ENCODE peak calls at places on chromosome 6, in four cellular contexts. L is T-helper 2 cell, S is type B pancreatic cell, I is WTC11. Z is an unnamed sample.

GRCh38 chr6:15322184-15322583 is 76.3 kb downstream of the JARID2 start:
- DNase-seq in S (no peak), L (no peak), I (no peak), Z (no peak)

GRCh38 chr6:142112451-142113061 is 20.2 kb upstream of the GJE1 start:
- DNase-seq in L (peak), I (peak), S (peak), Z (peak)

GRCh38 chr6:89745728-89746127 is 73.9 kb downstream of the MDN1 start:
- DNase-seq in L (no peak), I (no peak), S (no peak), Z (no peak)

GRCh38 chr6:130020106-130020851 is 1.9 kb downstream of the L3MBTL3 start:
- DNase-seq in L (peak), S (peak), I (no peak), Z (no peak)

GRCh38 chr6:145842693-145843546 is 28.3 kb upstream of the FBXO30 start:
- DNase-seq in L (no peak), I (no peak), S (no peak), Z (no peak)

GRCh38 chr6:36857325-36857724 is 17.3 kb downstream of the PPIL1 start:
- DNase-seq in I (no peak), L (no peak), S (no peak), Z (no peak)

GRCh38 chr6:52390361-52390727 is 28.4 kb downstream of the PAQR8 start:
- DNase-seq in S (no peak), L (peak), I (no peak), Z (peak)

GRCh38 chr6:40845588-40845987 is 193.4 kb downstream of the UNC5CL start:
- DNase-seq in L (peak), I (peak), S (no peak), Z (peak)

GRCh38 chr6:106275692-106276091 is 49.9 kb downstream of the ATG5 start:
- DNase-seq in S (no peak), L (peak), I (no peak), Z (no peak)

GRCh38 chr6:157551041-157551832 is 170.2 kb downstream of the ZDHHC14 start:
- DNase-seq in S (no peak), L (no peak), I (no peak), Z (no peak)

GRCh38 chr6:14542670-14543366 is 425.2 kb downstream of the CD83 start:
- DNase-seq in L (peak), S (no peak), I (no peak), Z (peak)

GRCh38 chr6:149032599-149033405 is 284.7 kb upstream of the TAB2 start:
- DNase-seq in I (no peak), S (no peak), L (peak), Z (no peak)

GRCh38 chr6:101761124-101761601 is 367.7 kb downstream of the GRIK2 start:
- DNase-seq in I (no peak), L (no peak), S (no peak), Z (no peak)

GRCh38 chr6:109096198-109096597 is 891 bp downstream of the CEP57L1 start:
- DNase-seq in I (no peak), S (no peak), L (no peak), Z (no peak)

GRCh38 chr6:159931112-159931511 is 37.8 kb upstream of the IGF2R start:
- DNase-seq in I (no peak), S (no peak), L (peak), Z (no peak)

GRCh38 chr6:15585936-15586335 is 76.9 kb downstream of the DTNBP1 start:
- DNase-seq in I (no peak), L (no peak), S (no peak), Z (no peak)

GRCh38 chr6:130617658-130618057 is 209.5 kb upstream of the SMLR1 start:
- DNase-seq in L (no peak), I (no peak), S (no peak), Z (no peak)

GRCh38 chr6:13470240-13471140 is 16.9 kb downstream of the GFOD1 start:
- DNase-seq in S (no peak), L (no peak), I (no peak), Z (no peak)

GRCh38 chr6:139334791-139335446 is 39.5 kb downstream of the CITED2 start:
- DNase-seq in L (no peak), S (no peak), I (no peak), Z (no peak)

GRCh38 chr6:82205793-82206425 is 41.6 kb downstream of the IBTK start:
- DNase-seq in L (no peak), I (no peak), S (no peak), Z (no peak)

GRCh38 chr6:168050225-168050796 is 28.7 kb downstream of the FRMD1 start:
- DNase-seq in I (no peak), S (no peak), L (no peak), Z (no peak)

GRCh38 chr6:89260832-89261231 is 43.7 kb upstream of the GABRR1 start:
- DNase-seq in S (peak), L (no peak), I (no peak), Z (peak)

GRCh38 chr6:117448011-117448410 is 22.3 kb upstream of the ROS1 start:
- DNase-seq in S (no peak), L (no peak), I (no peak), Z (no peak)

GRCh38 chr6:166924531-166924930 is 31.8 kb downstream of the RNASET2 start:
- DNase-seq in I (no peak), L (no peak), S (no peak), Z (no peak)

GRCh38 chr6:617485-618100 is 39.3 kb downstream of the HUS1B start:
- DNase-seq in L (peak), S (no peak), I (peak), Z (peak)

GRCh38 chr6:166278579-166279392 is 29.4 kb downstream of the PRR18 start:
- DNase-seq in S (no peak), L (no peak), I (no peak), Z (no peak)

GRCh38 chr6:39812853-39813533 is 20.8 kb downstream of the DAAM2 start:
- DNase-seq in S (no peak), L (no peak), I (no peak), Z (peak)

GRCh38 chr6:15569035-15569995 is 93.5 kb downstream of the DTNBP1 start:
- DNase-seq in I (no peak), S (no peak), L (no peak), Z (no peak)

GRCh38 chr6:8556370-8557018 is 121.1 kb upstream of the SLC35B3 start:
- DNase-seq in S (no peak), L (no peak), I (no peak), Z (peak)

GRCh38 chr6:167409078-167409477 is 84.2 kb downstream of the TTLL2 start:
- DNase-seq in S (no peak), L (no peak), I (no peak), Z (no peak)

GRCh38 chr6:24329451-24329850 is 28.4 kb downstream of the DCDC2 start:
- DNase-seq in S (no peak), L (no peak), I (no peak), Z (no peak)

GRCh38 chr6:149867876-149868640 is 3.9 kb upstream of the LRP11 start:
- DNase-seq in I (peak), L (no peak), S (no peak), Z (peak)

GRCh38 chr6:43391448-43392031 is 22.1 kb upstream of the ZNF318 start:
- DNase-seq in L (peak), I (no peak), S (no peak), Z (no peak)

GRCh38 chr6:136063095-136063494 is 187.0 kb downstream of the MTFR2 start:
- DNase-seq in I (no peak), S (no peak), L (no peak), Z (no peak)

Z was measured in NCI-H510A treated with DMSO at 0.1 percent for 48 hours.